ENCODE peak calls at places on chromosomes 6 and 20, in six cellular contexts. D is suprapubic skin, V is endothelial cell of umbilical vein, Z is prostate gland, L is adrenal gland, A is ovary. O is an unnamed sample.

GRCh38 chr6:32662099-32662498 is 4.4 kb downstream of the HLA-DQB1 start:
- DNase-seq in Z (no peak), L (no peak), V (no peak), A (no peak), D (no peak), O (no peak)

GRCh38 chr6:36150283-36150682 is 20.0 kb downstream of the MAPK13 start:
- DNase-seq in V (no peak), L (no peak), D (no peak), Z (no peak), A (no peak), O (no peak)

GRCh38 chr6:40520683-40521082 is 66.5 kb downstream of the LRFN2 start:
- DNase-seq in V (no peak), Z (no peak), L (no peak), D (no peak), A (no peak), O (no peak)

GRCh38 chr6:75566137-75566767 is 35.4 kb upstream of the SENP6 start:
- DNase-seq in Z (no peak), L (no peak), V (no peak), A (no peak), D (no peak), O (no peak)

GRCh38 chr6:54846857-54847721 is 518 bp downstream of the FAM83B start:
- DNase-seq in L (no peak), Z (peak), A (no peak), D (no peak), V (no peak), O (no peak)

GRCh38 chr6:137002505-137002904 is 42.3 kb downstream of the IL20RA start:
- DNase-seq in Z (no peak), D (no peak), V (no peak), A (no peak), L (no peak), O (no peak)

GRCh38 chr20:52975024-52975732 is 3.0 kb downstream of the TSHZ2 start:
- DNase-seq in A (no peak), V (no peak), D (no peak), L (peak), Z (no peak), O (no peak)

GRCh38 chr6:5219292-5219691 is 41.5 kb downstream of the LYRM4 start:
- DNase-seq in A (no peak), Z (no peak), V (no peak), L (no peak), D (no peak), O (no peak)

GRCh38 chr20:47493175-47493953 is 8.3 kb upstream of the NCOA3 start:
- DNase-seq in D (peak), L (peak), A (peak), Z (peak), V (peak), O (peak)

GRCh38 chr20:4130404-4131189 is 115.2 kb upstream of the RNF24 start:
- DNase-seq in V (peak), Z (no peak), L (no peak), D (no peak), A (no peak), O (no peak)

GRCh38 chr20:33482581-33482980 is 7.3 kb upstream of the CBFA2T2 start:
- DNase-seq in A (no peak), L (no peak), Z (no peak), V (no peak), D (no peak), O (no peak)

GRCh38 chr6:155483858-155484257 is 28.2 kb upstream of the NOX3 start:
- DNase-seq in V (no peak), A (no peak), L (no peak), Z (no peak), D (no peak), O (no peak)

GRCh38 chr20:62364911-62365736 is 2.0 kb downstream of the LAMA5 start:
- DNase-seq in D (no peak), Z (no peak), A (peak), V (no peak), L (peak), O (peak)

GRCh38 chr20:36585410-36586125 is 12.2 kb downstream of the TGIF2 start:
- DNase-seq in A (no peak), Z (no peak), L (no peak), V (no peak), D (no peak), O (no peak)

GRCh38 chr20:50015993-50016770 is 33.4 kb downstream of the SNAI1 start:
- DNase-seq in D (no peak), A (no peak), L (no peak), V (no peak), Z (no peak), O (no peak)

GRCh38 chr6:165744515-165745228 is 81.6 kb upstream of the PDE10A start:
- DNase-seq in V (no peak), L (no peak), Z (no peak), A (no peak), D (no peak), O (no peak)

GRCh38 chr6:155013457-155013876 is 18.4 kb downstream of the TIAM2 start:
- DNase-seq in A (no peak), D (no peak), V (peak), L (no peak), Z (no peak), O (no peak)

GRCh38 chr6:24595910-24596525 is 50.0 kb downstream of the KIAA0319 start:
- DNase-seq in Z (no peak), V (no peak), L (no peak), A (no peak), D (no peak), O (no peak)

GRCh38 chr20:38044685-38045084 is 11.1 kb downstream of the RPRD1B start:
- DNase-seq in D (no peak), Z (no peak), V (no peak), A (no peak), L (no peak), O (no peak)

GRCh38 chr6:132715204-132715603 is 1.3 kb upstream of the VNN1 start:
- DNase-seq in V (peak), L (peak), A (peak), Z (peak), D (no peak), O (peak)

GRCh38 chr6:15400572-15401004 is 154.7 kb downstream of the JARID2 start:
- DNase-seq in Z (peak), D (no peak), A (peak), V (peak), L (peak), O (peak)

GRCh38 chr6:52725530-52726192 is 37.6 kb downstream of the GSTA2 start:
- DNase-seq in D (no peak), V (no peak), L (peak), Z (peak), A (no peak), O (no peak)

GRCh38 chr6:91149914-91150674 is 563.2 kb upstream of the MAP3K7 start:
- DNase-seq in A (no peak), L (no peak), V (no peak), D (no peak), Z (no peak), O (no peak)

GRCh38 chr6:70241031-70241430 is 61.9 kb downstream of the COL9A1 start:
- DNase-seq in D (no peak), L (no peak), Z (peak), A (no peak), V (no peak), O (no peak)

GRCh38 chr20:46324379-46324778 is 16.1 kb upstream of the CDH22 start:
- DNase-seq in L (no peak), V (no peak), A (no peak), D (no peak), Z (peak), O (no peak)

GRCh38 chr6:113856571-113857564 is at the start of gene MARCKS:
- DNase-seq in V (peak), A (peak), D (peak), Z (peak), L (peak), O (peak)

GRCh38 chr6:2765896-2766766 is 938 bp downstream of the WRNIP1 start:
- DNase-seq in V (peak), D (peak), L (peak), A (peak), Z (peak), O (peak)

GRCh38 chr20:60056345-60057122 is 98.3 kb downstream of the CDH26 start:
- DNase-seq in A (no peak), V (no peak), Z (no peak), D (no peak), L (no peak), O (no peak)

GRCh38 chr6:26195924-26196845 is 109.0 kb downstream of the HFE start:
- DNase-seq in V (peak), L (no peak), A (peak), D (peak), Z (no peak), O (no peak)

GRCh38 chr6:46821348-46821992 is 28.3 kb downstream of the MEP1A start:
- DNase-seq in D (no peak), L (no peak), A (no peak), V (no peak), Z (peak), O (no peak)

GRCh38 chr6:117110146-117110545 is 155.2 kb upstream of the VGLL2 start:
- DNase-seq in L (no peak), D (no peak), Z (no peak), V (no peak), A (no peak), O (no peak)

GRCh38 chr6:163679753-163680152 is 265.2 kb downstream of the QKI start:
- DNase-seq in V (no peak), A (no peak), Z (no peak), L (no peak), D (no peak), O (no peak)

GRCh38 chr6:157226026-157226639 is 97.2 kb downstream of the TMEM242 start:
- DNase-seq in V (peak), A (no peak), Z (no peak), L (no peak), D (peak), O (no peak)
- H3K4me3 ChIP-seq in V (no peak), A (no peak), Z (no peak), L (no peak), D (no peak), O (no peak)

DNA sequence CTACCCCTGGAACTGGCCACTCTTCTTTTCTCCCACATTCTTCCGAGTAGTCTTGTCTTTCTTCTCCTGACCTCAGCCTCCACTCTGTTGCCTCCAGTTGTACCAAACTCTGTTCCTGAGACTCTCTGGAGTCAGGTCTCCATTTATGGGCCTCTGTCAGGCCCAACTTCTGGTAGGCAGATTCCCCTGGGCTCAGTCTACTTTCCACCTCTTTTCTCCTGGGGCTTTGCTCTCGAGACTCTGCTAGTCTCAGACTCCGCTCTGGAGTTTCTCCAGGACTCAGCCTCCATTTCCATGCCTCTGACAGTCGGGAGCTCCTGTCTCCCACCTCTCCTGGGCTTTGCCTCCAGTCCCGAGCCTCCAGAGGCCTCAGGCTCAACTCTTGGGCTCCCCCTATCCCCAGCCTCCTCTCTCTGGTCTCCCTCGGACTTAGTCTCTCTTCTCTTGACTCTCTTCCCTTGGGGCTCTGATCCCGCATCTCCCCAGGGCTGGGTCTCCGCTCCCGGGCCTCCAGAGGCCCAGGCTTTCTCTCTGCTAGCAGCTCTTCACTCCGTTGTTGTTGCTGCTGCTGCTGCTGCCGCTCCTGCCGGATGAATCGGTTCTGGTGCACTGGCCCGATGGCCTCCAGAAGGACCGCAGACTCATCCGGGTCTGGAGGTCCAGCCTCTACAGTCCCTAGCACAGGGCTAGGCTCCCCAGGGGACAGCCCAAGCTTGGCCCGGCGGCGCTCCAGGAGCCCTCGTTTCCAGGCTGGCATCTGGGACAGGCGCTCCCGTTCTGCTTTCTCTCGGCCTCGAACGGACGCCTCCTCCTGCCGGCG is 1.1 kb downstream of the PPP1R18 start:
- DNase-seq in D (no peak), Z (no peak), L (no peak), V (peak), A (no peak), O (peak)
- TF ChIP-seq POLR2A in D (no peak), Z (no peak), L (no peak), V (no peak), A (no peak), O (no peak)

DNA sequence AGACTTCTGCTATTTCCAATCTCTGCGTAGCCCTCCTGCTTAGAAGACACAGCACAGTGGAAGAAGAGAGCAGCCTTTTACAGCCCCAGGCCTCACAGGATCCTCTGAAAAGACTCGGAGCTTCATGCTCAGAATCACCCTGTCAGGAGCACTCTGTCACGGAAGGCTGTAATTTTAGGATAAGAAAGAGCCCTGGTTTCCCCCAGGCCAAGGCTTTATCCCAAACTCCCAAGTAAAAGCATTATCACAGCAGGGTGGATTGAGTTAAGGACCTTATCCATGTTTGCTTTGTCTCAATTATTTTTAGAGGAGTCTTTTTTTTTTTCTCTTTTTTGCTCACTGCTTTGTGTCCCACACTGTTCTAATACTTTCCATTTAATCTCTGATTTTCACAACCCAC is 39.2 kb downstream of the ANKS1A start:
- DNase-seq in V (no peak), L (no peak), A (no peak), Z (no peak), D (no peak), O (no peak)
- H3K4me3 ChIP-seq in V (no peak), L (no peak), A (no peak), Z (no peak), D (no peak), O (no peak)

DNA sequence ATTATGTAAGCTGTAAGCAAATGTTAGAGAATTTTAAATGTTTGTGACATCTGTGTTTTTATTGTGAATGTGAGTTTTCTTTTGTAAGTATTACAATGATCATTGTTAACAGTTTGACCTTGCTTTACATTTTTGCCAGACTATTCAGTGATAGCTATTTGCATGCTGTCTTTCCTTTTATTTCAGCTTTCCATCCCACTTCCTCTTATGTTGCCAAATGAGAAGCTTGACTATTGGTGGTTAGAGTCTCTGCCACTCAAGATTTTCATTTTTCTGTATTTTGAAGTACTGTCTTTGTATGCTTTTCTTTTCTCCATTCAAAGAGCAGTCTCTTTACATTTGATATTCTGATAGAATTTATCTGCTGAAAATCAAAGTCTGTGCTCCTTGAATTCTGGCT is 104.1 kb downstream of the PRIM2 start:
- DNase-seq in A (no peak), L (no peak), V (no peak), Z (no peak), D (no peak), O (no peak)
- TF ChIP-seq POLR2A in A (no peak), L (no peak), V (no peak), Z (no peak), D (no peak), O (no peak)

DNA sequence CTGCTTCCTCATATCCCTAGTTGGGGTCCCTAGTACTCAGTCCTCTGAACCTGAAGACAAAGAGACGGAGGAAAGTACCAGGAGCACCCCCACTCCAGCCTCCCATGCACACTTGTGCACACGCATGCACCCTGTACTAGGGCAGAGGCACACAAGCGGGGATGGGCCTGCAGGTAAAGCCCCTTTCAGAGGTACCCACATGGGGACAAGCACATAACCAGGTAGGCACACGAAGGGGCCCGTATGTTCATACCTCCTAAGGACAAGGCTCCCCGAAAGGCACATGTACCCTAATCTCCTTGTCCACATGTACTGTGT is 1.1 kb downstream of the TMEM151B start:
- DNase-seq in Z (no peak), L (no peak), D (no peak), A (no peak), V (no peak), O (no peak)
- H3K4me3 ChIP-seq in Z (no peak), L (no peak), D (no peak), A (no peak), V (no peak), O (no peak)

GRCh38 chr6:27834879-27835549 is 77.2 kb downstream of the OR2B2 start:
- DNase-seq in A (no peak), D (no peak), Z (no peak), V (no peak), L (no peak), O (no peak)

GRCh38 chr6:27839303-27840081 is 72.7 kb downstream of the OR2B2 start:
- DNase-seq in V (peak), L (peak), Z (peak), A (peak), D (no peak), O (peak)

GRCh38 chr6:27837636-27838512 is 74.3 kb downstream of the OR2B2 start:
- DNase-seq in A (peak), V (peak), Z (peak), L (peak), D (peak), O (peak)

GRCh38 chr6:27836080-27836782 is 76.0 kb downstream of the OR2B2 start:
- DNase-seq in Z (no peak), D (no peak), L (no peak), A (no peak), V (peak), O (no peak)

GRCh38 chr6:27836783-27837635 is 75.2 kb downstream of the OR2B2 start:
- DNase-seq in Z (peak), V (peak), D (no peak), L (peak), A (peak), O (peak)
- TF ChIP-seq POLR2A in Z (peak), V (peak), D (no peak), L (no peak), A (peak), O (peak)

GRCh38 chr6:100574836-100575235 is 110.1 kb upstream of the SIM1 start:
- DNase-seq in V (no peak), Z (no peak), L (no peak), A (no peak), D (no peak), O (no peak)
- H3K4me3 ChIP-seq in V (no peak), Z (no peak), L (no peak), A (no peak), D (no peak), O (no peak)

GRCh38 chr6:168037856-168038255 is 40.4 kb downstream of the KIF25 start:
- DNase-seq in V (no peak), D (peak), L (no peak), A (no peak), Z (no peak), O (no peak)
- TF ChIP-seq POLR2A in V (no peak), D (no peak), L (no peak), A (no peak), Z (no peak), O (no peak)

GRCh38 chr6:148193063-148193680 is 149.5 kb upstream of the SASH1 start:
- DNase-seq in Z (peak), V (no peak), D (no peak), A (no peak), L (no peak), O (no peak)
- H3K4me3 ChIP-seq in Z (no peak), V (no peak), D (no peak), A (no peak), L (no peak), O (no peak)